ENCODE peak calls at places on chromosomes 5 and 9, in four cellular contexts. K, T, W and Y are unnamed samples.

GRCh38 chr9:132587484-132587858 is 5.1 kb downstream of the BARHL1 start:
- DNase-seq in T (no peak), W (no peak), K (no peak), Y (no peak)

GRCh38 chr9:95516221-95516735 is 493 bp downstream of the PTCH1 start:
- DNase-seq in W (no peak), K (peak; percentile 21), T (no peak), Y (no peak)

GRCh38 chr5:157613385-157614245 is 38.0 kb upstream of the ADAM19 start:
- DNase-seq in K (no peak), T (no peak), W (no peak), Y (no peak)

GRCh38 chr5:168401226-168401625 is 85.0 kb upstream of the RARS1 start:
- DNase-seq in T (no peak), W (no peak), K (no peak), Y (no peak)

GRCh38 chr9:16133556-16134227 is 580.8 kb downstream of the CCDC171 start:
- DNase-seq in T (peak; percentile 69), K (peak; percentile 73), W (no peak), Y (no peak)

GRCh38 chr5:68745459-68745858 is 348.4 kb upstream of the SLC30A5 start:
- DNase-seq in K (peak; percentile 44), T (peak; percentile 28), W (no peak), Y (peak; percentile 4)

GRCh38 chr5:102857090-102857818 is 102.1 kb downstream of the PAM start:
- DNase-seq in K (peak; percentile 27), W (no peak), T (peak; percentile 40), Y (no peak)

GRCh38 chr5:139294372-139295165 is 1.0 kb downstream of the MATR3 start:
- DNase-seq in W (peak; percentile 68), T (peak; percentile 85), K (peak; percentile 81), Y (peak; percentile 47)

GRCh38 chr5:55853818-55854217 is 2.7 kb downstream of the IL31RA start:
- DNase-seq in K (peak; percentile 39), T (peak; percentile 52), W (no peak), Y (no peak)

GRCh38 chr5:59422026-59422941 is 471.2 kb downstream of the PDE4D start:
- DNase-seq in K (no peak), W (no peak), T (peak; percentile 9), Y (no peak)

GRCh38 chr9:100100268-100100667 is 1.2 kb downstream of the INVS start:
- DNase-seq in W (no peak), K (no peak), T (no peak), Y (no peak)

GRCh38 chr5:161645264-161645663 is 40.3 kb upstream of the GABRA6 start:
- DNase-seq in T (no peak), W (no peak), K (no peak), Y (no peak)

GRCh38 chr5:83577036-83577636 is 105.6 kb downstream of the VCAN start:
- DNase-seq in K (peak; percentile 82), T (no peak), W (peak; percentile 81), Y (no peak)

GRCh38 chr5:71938886-71939285 is 168.4 kb upstream of the MAP1B start:
- DNase-seq in T (no peak), W (peak; percentile 71), K (no peak), Y (no peak)

GRCh38 chr9:129612123-129612522 is 8.8 kb downstream of the C9orf50 start:
- DNase-seq in W (no peak), K (no peak), T (no peak), Y (no peak)

GRCh38 chr5:117454716-117455212 is 880.1 kb upstream of the SEMA6A start:
- DNase-seq in K (peak; percentile 27), W (peak; percentile 61), T (peak; percentile 15), Y (no peak)

GRCh38 chr9:77751341-77752091 is 103.4 kb upstream of the GNA14 start:
- DNase-seq in T (peak; percentile 81), W (no peak), K (peak; percentile 86), Y (peak; percentile 32)
- H3K4me3 ChIP-seq in T (no peak overlapping the region), W (no peak overlapping the region), K (no peak overlapping the region), Y (no peak overlapping the region)

DNA sequence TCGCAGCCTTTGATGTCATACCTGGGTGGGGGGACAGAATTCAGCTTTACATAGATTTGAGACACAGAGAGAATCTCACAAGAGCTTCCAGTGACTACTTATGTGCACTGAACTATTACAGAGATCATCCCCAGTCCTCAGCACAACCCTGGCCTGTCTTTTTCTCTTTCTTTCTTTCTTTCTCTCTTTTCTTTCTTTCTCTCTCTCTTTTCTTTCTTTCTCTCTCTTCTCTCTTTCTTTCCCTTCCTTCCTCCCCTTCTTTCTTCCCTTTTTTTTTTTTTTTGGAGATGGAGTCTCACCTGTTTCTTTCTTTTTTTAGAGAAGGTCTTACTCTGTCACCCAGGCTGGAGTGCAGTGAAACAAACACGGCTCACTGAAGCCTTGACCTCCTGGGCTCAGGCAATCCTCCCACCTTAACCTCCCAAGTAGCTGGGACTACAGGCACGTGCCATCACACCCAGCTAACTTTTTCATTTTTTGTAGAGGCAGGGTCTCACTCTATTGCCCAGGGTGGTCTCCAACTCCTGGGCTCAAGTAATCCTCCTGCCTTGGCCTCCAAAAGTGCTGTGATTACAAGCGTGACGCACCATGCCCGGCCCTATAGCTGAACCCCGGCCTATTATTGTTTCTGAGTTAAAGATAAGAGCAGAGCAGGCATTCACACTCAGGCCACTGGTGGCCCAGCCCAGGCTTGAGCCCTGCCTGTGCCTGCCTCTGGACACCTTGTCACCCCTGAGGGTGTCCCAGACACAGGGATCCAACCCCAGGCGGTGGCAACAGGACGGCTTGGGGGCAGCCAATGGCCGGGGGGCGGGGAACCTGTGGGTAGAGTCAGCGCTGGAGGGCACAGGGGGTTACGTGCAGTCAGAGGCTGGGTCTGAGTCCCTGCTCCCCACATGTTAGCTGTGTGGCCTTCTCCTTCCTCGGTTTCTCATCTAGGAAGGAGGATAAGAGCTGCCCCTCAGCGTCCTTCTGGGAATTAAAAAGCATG is 4.3 kb downstream of the PIP5KL1 start:
- DNase-seq in W (no peak), K (no peak), T (no peak), Y (no peak)
- H3K4me3 ChIP-seq in W (no peak overlapping the region), K (no peak overlapping the region), T (no peak overlapping the region), Y (peak overlapping the region; percentile 30)

DNA sequence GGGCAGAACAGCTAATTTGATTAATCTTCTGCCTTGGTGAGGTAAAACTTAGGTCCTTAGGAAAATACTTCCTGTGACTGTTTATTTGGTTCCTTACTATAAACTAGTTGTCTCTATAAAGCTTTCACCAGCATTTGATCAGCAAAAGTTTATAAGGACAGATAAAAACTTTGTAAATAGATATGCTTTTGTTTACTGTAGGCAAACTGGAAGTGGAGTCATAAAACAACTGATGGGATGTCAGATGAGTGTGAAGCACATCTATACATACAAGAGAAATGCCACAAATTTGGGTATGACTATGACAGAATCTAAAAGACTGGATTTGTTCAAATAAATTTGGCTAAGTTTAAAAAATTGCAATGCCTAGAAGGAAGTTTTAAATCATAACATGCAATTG is 5.5 kb downstream of the PTGER4 start:
- DNase-seq in T (no peak), W (no peak), K (no peak), Y (no peak)
- H3K4me3 ChIP-seq in T (peak overlapping the region; percentile 84), W (peak overlapping the region; percentile 65), K (no peak overlapping the region), Y (peak overlapping the region; percentile 33)

GRCh38 chr9:134784612-134785305 is 95.9 kb upstream of the FCN2 start:
- DNase-seq in W (no peak), K (no peak), T (no peak), Y (no peak)
- H3K4me3 ChIP-seq in W (no peak overlapping the region), K (no peak overlapping the region), T (no peak overlapping the region), Y (no peak overlapping the region)

DNA sequence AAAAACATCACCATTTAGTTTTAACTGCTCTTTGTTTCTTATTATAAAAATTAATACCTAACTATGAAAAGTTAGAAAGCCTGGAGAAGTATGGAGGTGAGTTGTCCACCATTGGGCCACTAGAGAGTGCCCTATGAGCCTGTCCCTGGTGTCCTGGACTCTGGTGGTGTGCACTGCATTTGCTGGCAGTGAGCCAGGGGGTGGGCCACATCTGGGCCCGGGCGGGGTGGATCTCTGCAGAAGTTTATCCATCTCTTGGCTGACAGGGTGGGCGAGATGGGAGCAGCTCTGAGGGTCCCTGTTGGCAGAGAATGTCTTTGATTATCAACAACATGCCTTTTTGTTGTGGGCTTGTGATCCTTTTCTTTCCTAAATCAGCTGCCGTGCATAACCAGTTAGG is 8.2 kb downstream of the TENT4A start:
- DNase-seq in W (no peak), K (no peak), T (no peak), Y (no peak)
- H3K4me3 ChIP-seq in W (peak overlapping the region; percentile 22), K (peak overlapping the region; percentile 40), T (peak overlapping the region; percentile 16), Y (no peak overlapping the region)

GRCh38 chr5:95617057-95617456 is 2.8 kb upstream of the GPR150 start:
- DNase-seq in K (peak; percentile 87), T (no peak), W (no peak), Y (no peak)

GRCh38 chr5:95620030-95620869 is at the start of gene GPR150:
- DNase-seq in W (peak; percentile 65), K (peak; percentile 52), T (no peak), Y (no peak)

GRCh38 chr5:95619518-95620029 is 313 bp upstream of the GPR150 start:
- DNase-seq in W (no peak), T (no peak), K (no peak), Y (no peak)

GRCh38 chr5:95620870-95621838 is 1.3 kb downstream of the GPR150 start:
- DNase-seq in T (no peak), K (no peak), W (peak; percentile 49), Y (no peak)

DNA sequence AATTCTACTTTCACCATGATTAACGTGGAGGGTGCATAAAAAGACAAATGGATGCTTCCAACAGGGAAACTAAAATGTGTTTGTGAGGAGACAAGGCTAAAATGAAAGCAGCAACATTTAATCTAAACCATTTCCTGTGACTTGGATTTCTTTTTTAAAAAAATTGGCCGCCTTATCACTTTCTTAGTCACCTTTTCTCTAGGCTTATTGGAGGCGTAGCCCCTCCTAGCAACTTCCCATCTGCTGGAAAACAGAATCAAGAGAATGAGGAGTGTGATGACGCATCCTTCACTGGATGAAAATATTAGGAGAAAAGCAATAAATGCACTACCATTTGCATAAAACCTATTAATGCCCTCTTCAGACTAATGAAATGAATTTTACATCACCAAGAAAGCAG is 791 bp upstream of the GPR150 start:
- DNase-seq in K (peak; percentile 86), W (no peak), T (no peak), Y (no peak)
- H3K4me3 ChIP-seq in K (peak overlapping the region; percentile 54), W (peak overlapping the region; percentile 80), T (no peak overlapping the region), Y (no peak overlapping the region)

GRCh38 chr9:109012876-109013677 is at the start of gene CTNNAL1:
- DNase-seq in W (peak; percentile 94), K (peak; percentile 82), T (peak; percentile 85), Y (peak; percentile 65)
- H3K4me3 ChIP-seq in W (peak within 1 kb of the TSS; percentile 82), K (peak within 1 kb of the TSS; percentile 77), T (peak within 1 kb of the TSS; percentile 92), Y (peak within 1 kb of the TSS; percentile 74)